ENCODE peak calls at places on chromosomes 16 and 17, in four cellular contexts. E, W, S and V are unnamed samples.

GRCh38 chr17:81711814-81712467 is at the start of gene SLC25A10:
- DNase-seq in E (peak; percentile 83), W (peak; percentile 68), S (peak; percentile 93), V (peak; percentile 84)

GRCh38 chr16:14378131-14378551 is 251.9 kb downstream of the PARN start:
- DNase-seq in E (no peak), W (peak; percentile 77), S (no peak), V (peak; percentile 64)

GRCh38 chr17:1186214-1186820 is 6.5 kb upstream of the ABR start:
- DNase-seq in E (peak; percentile 85), W (no peak), S (no peak), V (peak; percentile 51)

GRCh38 chr16:10870137-10870776 is 6.7 kb upstream of the CIITA start:
- DNase-seq in E (no peak), W (no peak), S (no peak), V (no peak)

GRCh38 chr16:66508261-66508913 is 41.5 kb downstream of the TK2 start:
- DNase-seq in E (peak; percentile 65), W (no peak), S (no peak), V (peak; percentile 96)

GRCh38 chr17:50280068-50280467 is 5.8 kb downstream of the TMEM92 start:
- DNase-seq in E (no peak), W (no peak), S (no peak), V (no peak)

GRCh38 chr16:68658258-68658973 is 13.3 kb downstream of the CDH3 start:
- DNase-seq in E (no peak), W (peak; percentile 83), S (peak; percentile 44), V (peak; percentile 94)

GRCh38 chr17:64171041-64171440 is 41.1 kb upstream of the ERN1 start:
- DNase-seq in E (no peak), W (no peak), S (no peak), V (peak; percentile 60)

GRCh38 chr17:7823581-7824001 is 10.4 kb upstream of the KDM6B start:
- DNase-seq in E (no peak), W (no peak), S (no peak), V (no peak)

GRCh38 chr17:73835605-73836004 is 191.4 kb upstream of the SDK2 start:
- DNase-seq in E (no peak), W (no peak), S (no peak), V (no peak)

GRCh38 chr17:30248786-30249185 is 13.3 kb upstream of the SLC6A4 start:
- DNase-seq in E (no peak), W (no peak), S (no peak), V (no peak)

GRCh38 chr17:83062011-83062817 is 17.2 kb upstream of the METRNL start:
- DNase-seq in E (peak; percentile 62), W (no peak), S (peak; percentile 59), V (no peak)

GRCh38 chr17:51135956-51136355 is 15.3 kb upstream of the SPAG9 start:
- DNase-seq in E (no peak), W (no peak), S (no peak), V (no peak)

GRCh38 chr17:28928061-28928460 is 23.3 kb downstream of the PHF12 start:
- DNase-seq in E (no peak), W (no peak), S (no peak), V (no peak)

GRCh38 chr17:45405250-45406086 is 27.2 kb downstream of the ARHGAP27 start:
- DNase-seq in E (no peak), W (no peak), S (no peak), V (no peak)

GRCh38 chr17:58047751-58048150 is 35.5 kb upstream of the DYNLL2 start:
- DNase-seq in E (no peak), W (no peak), S (no peak), V (no peak)

GRCh38 chr17:61809816-61810392 is 53.4 kb downstream of the BRIP1 start:
- DNase-seq in E (no peak), W (no peak), S (no peak), V (peak; percentile 12)

GRCh38 chr17:83155128-83156081 is 76.0 kb downstream of the METRNL start:
- DNase-seq in E (peak; percentile 76), W (no peak), S (peak; percentile 66), V (no peak)

GRCh38 chr16:15041260-15042011 is 14.4 kb downstream of the NTAN1 start:
- DNase-seq in E (peak; percentile 92), W (no peak), S (peak; percentile 85), V (peak; percentile 17)

GRCh38 chr17:44932526-44933097 is 15.0 kb downstream of the KIF18B start:
- DNase-seq in E (peak; percentile 56), W (no peak), S (peak; percentile 51), V (no peak)

GRCh38 chr17:74177018-74177450 is 26.4 kb upstream of the RPL38 start:
- DNase-seq in E (no peak), W (no peak), S (no peak), V (peak; percentile 25)

GRCh38 chr17:64327201-64327930 is 63.3 kb downstream of the PECAM1 start:
- DNase-seq in E (no peak), W (no peak), S (no peak), V (no peak)

GRCh38 chr17:77253611-77254051 is 112.9 kb downstream of the SEC14L1 start:
- DNase-seq in E (no peak), W (no peak), S (peak; percentile 75), V (no peak)

GRCh38 chr16:89357460-89357859 is 132.9 kb downstream of the ANKRD11 start:
- DNase-seq in E (no peak), W (no peak), S (peak; percentile 67), V (no peak)

GRCh38 chr16:23269248-23270091 is 32.6 kb upstream of the SCNN1B start:
- DNase-seq in E (no peak), W (peak; percentile 28), S (no peak), V (no peak)

GRCh38 chr17:82385559-82386255 is 14.1 kb downstream of the UTS2R start:
- DNase-seq in E (no peak), W (no peak), S (no peak), V (no peak)

GRCh38 chr17:8080799-8081219 is 6.7 kb downstream of the ALOX12B start:
- DNase-seq in E (no peak), W (no peak), S (no peak), V (no peak)

GRCh38 chr16:49585143-49585542 is 211.5 kb downstream of the C16orf78 start:
- DNase-seq in E (no peak), W (no peak), S (no peak), V (no peak)

GRCh38 chr16:77043076-77043475 is 147.9 kb upstream of the MON1B start:
- DNase-seq in E (no peak), W (peak; percentile 8), S (no peak), V (peak; percentile 6)

DNA sequence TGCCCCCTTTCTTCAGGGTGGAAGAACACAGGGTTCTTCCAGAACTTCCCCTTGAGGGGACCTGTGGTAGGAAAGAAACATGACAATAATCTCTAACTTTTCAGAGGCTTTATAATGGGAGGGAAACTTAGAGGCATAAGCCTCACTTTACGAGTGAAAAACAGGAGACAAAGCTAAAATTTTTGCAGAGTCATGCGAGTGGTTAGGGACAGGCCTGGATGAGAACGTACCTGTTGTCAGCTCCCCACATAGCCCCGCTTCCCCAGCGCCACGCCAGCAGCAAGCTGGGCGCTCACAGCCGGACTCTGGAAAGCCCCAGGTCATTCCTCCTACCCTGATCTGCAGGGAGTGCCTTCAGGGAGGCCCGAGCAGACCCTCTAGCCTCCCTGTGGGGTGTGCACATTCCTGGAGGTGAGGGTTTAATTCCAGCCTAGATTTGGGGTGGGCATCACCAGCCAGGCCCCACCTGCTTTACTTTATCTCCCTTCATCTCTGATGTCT is 53.6 kb downstream of the LDHD start:
- DNase-seq in E (no peak), W (no peak), S (no peak), V (no peak)
- TF ChIP-seq CTCF in E (no peak), W (peak; percentile 31), S (no peak), V (no peak)

GRCh38 chr17:10724546-10725195 is 5.2 kb downstream of the TMEM220 start:
- DNase-seq in E (no peak), W (no peak), S (no peak), V (no peak)

GRCh38 chr17:10728331-10728730 is 1.5 kb downstream of the TMEM220 start:
- DNase-seq in E (no peak), W (no peak), S (no peak), V (no peak)

GRCh38 chr17:10729334-10730193 is at the start of gene TMEM220:
- DNase-seq in E (peak; percentile 91), W (no peak), S (peak; percentile 92), V (no peak)

GRCh38 chr17:10727192-10727591 is 2.6 kb downstream of the TMEM220 start:
- DNase-seq in E (no peak), W (no peak), S (no peak), V (no peak)

DNA sequence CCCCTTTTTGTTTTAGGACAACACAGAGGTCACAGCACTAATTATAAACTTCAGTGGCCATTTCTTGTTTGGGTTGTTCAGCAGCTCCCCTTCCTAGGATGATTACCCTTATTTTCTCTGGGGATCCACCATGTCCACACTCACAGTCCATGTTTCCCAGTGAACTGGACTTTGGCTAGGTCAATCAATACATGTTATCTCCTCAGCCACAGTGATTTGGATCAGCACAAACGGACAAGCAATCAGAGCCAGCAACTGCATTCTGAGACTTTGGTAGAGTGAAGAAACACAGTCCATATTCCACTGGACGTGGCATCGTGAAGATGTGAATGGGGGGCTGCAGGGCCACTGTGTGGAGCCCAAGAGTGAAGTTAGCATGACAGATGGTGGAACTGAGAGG is 4.6 kb downstream of the TMEM220 start:
- DNase-seq in E (no peak), W (no peak), S (no peak), V (no peak)
- H3K27ac ChIP-seq in E (no peak overlapping the region), W (no peak overlapping the region), S (no peak overlapping the region), V (no peak overlapping the region)

DNA sequence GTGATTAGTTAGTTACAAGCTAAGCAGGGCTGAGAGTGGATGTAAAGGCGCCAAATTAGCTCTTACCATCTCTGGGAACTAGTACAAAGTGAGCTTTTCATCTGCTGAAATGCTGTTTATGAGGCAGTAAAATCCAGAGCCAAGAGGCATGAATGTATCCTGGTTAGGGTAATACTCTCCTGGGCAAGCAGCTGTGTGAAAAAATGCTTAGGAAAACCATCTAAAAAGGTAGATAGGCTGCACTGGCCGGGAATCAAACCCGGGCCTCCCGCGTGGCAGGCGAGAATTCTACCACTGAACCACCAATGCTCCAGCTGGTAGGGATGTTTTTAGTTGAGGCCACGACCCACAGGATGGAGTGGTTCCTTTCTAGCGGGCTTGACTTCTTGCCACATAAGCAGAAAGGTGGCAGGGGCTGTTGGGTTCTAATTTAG is 23.0 kb downstream of the VAC14 start:
- DNase-seq in E (no peak), W (no peak), S (peak; percentile 12), V (no peak)
- TF ChIP-seq CTCF in E (no peak), W (no peak), S (no peak), V (no peak)

DNA sequence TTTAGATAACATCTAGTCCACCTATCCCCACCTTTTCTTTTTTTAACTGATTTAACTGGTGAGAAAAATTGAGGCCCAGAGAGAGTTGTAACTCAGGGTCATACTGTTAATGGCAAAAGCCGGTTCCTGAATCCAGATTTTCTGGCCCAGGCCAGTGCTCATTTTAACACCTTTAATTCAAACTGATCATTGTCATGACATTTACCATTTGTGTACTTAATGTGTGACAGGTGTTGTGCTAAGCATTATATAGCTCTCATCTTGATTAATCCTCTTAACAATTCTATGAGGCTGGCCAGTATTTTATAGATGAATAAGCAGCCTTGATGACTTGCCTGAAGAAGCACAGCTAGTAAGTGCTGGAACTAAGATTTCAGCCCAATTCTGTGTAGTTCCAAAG is 14.4 kb downstream of the RHOT1 start:
- DNase-seq in E (no peak), W (no peak), S (no peak), V (no peak)
- H3K27ac ChIP-seq in E (no peak overlapping the region), W (no peak overlapping the region), S (no peak overlapping the region), V (no peak overlapping the region)